ENCODE peak calls at places on chromosomes 1 and 21, in ten cellular contexts. One of them, this sample, is unnamed.

GRCh38 chr1:116506132-116507004 is 64.5 kb downstream of the CD58 start:
- DNase-seq in iPS DF 19.7: no peak
- DNase-seq in Caki2: peak
- DNase-seq in mesenchymal stem cell: no peak
- DNase-seq in HFFc6: no peak
- DNase-seq in NCI-H1105: no peak
- DNase-seq in endothelial cell: no peak
- DNase-seq in mucosa of descending colon: no peak
- DNase-seq in activated T-cell treated with anti-CD3 and anti-CD28 coated beads, Interleukin-2, amount 50 U/mL, for 72 hours: peak
- DNase-seq in heart right ventricle: no peak
- DNase-seq in this sample: peak

GRCh38 chr21:42423197-42423675 is 19.5 kb downstream of the UBASH3A start:
- DNase-seq in NCI-H1105: no peak
- DNase-seq in HFFc6: no peak
- DNase-seq in iPS DF 19.7: no peak
- DNase-seq in endothelial cell: no peak
- DNase-seq in mucosa of descending colon: no peak
- DNase-seq in Caki2: no peak
- DNase-seq in mesenchymal stem cell: no peak
- DNase-seq in activated T-cell treated with anti-CD3 and anti-CD28 coated beads, Interleukin-2, amount 50 U/mL, for 72 hours: peak
- DNase-seq in heart right ventricle: no peak
- DNase-seq in this sample: peak

GRCh38 chr1:4367230-4367629 is 287.2 kb upstream of the AJAP1 start:
- DNase-seq in iPS DF 19.7: no peak
- DNase-seq in mesenchymal stem cell: no peak
- DNase-seq in heart right ventricle: no peak
- DNase-seq in HFFc6: no peak
- DNase-seq in NCI-H1105: no peak
- DNase-seq in Caki2: no peak
- DNase-seq in mucosa of descending colon: no peak
- DNase-seq in endothelial cell: no peak
- DNase-seq in activated T-cell treated with anti-CD3 and anti-CD28 coated beads, Interleukin-2, amount 50 U/mL, for 72 hours: no peak
- DNase-seq in this sample: no peak

GRCh38 chr1:209633335-209633997 is 18.8 kb downstream of the LAMB3 start:
- DNase-seq in Caki2: peak
- DNase-seq in NCI-H1105: no peak
- DNase-seq in mesenchymal stem cell: no peak
- DNase-seq in heart right ventricle: no peak
- DNase-seq in HFFc6: peak
- DNase-seq in mucosa of descending colon: no peak
- DNase-seq in activated T-cell treated with anti-CD3 and anti-CD28 coated beads, Interleukin-2, amount 50 U/mL, for 72 hours: no peak
- DNase-seq in iPS DF 19.7: no peak
- DNase-seq in endothelial cell: no peak
- DNase-seq in this sample: no peak

GRCh38 chr1:230713915-230714764 is at the start of gene AGT:
- DNase-seq in endothelial cell: no peak
- DNase-seq in iPS DF 19.7: no peak
- DNase-seq in NCI-H1105: no peak
- DNase-seq in activated T-cell treated with anti-CD3 and anti-CD28 coated beads, Interleukin-2, amount 50 U/mL, for 72 hours: no peak
- DNase-seq in HFFc6: peak
- DNase-seq in mucosa of descending colon: no peak
- DNase-seq in heart right ventricle: peak
- DNase-seq in mesenchymal stem cell: peak
- DNase-seq in Caki2: no peak
- DNase-seq in this sample: peak

GRCh38 chr1:155093938-155094621 is 15.4 kb downstream of the EFNA3 start:
- DNase-seq in Caki2: peak
- DNase-seq in NCI-H1105: peak
- DNase-seq in HFFc6: peak
- DNase-seq in heart right ventricle: peak
- DNase-seq in endothelial cell: no peak
- DNase-seq in mesenchymal stem cell: peak
- DNase-seq in iPS DF 19.7: no peak
- DNase-seq in activated T-cell treated with anti-CD3 and anti-CD28 coated beads, Interleukin-2, amount 50 U/mL, for 72 hours: no peak
- DNase-seq in mucosa of descending colon: no peak
- DNase-seq in this sample: peak

GRCh38 chr1:64323054-64323453 is 119.6 kb downstream of the UBE2U start:
- DNase-seq in endothelial cell: no peak
- DNase-seq in iPS DF 19.7: no peak
- DNase-seq in heart right ventricle: no peak
- DNase-seq in Caki2: no peak
- DNase-seq in NCI-H1105: no peak
- DNase-seq in HFFc6: no peak
- DNase-seq in activated T-cell treated with anti-CD3 and anti-CD28 coated beads, Interleukin-2, amount 50 U/mL, for 72 hours: no peak
- DNase-seq in mucosa of descending colon: no peak
- DNase-seq in mesenchymal stem cell: no peak
- DNase-seq in this sample: no peak

GRCh38 chr1:12201343-12202189 is 28.3 kb upstream of the VPS13D start:
- DNase-seq in endothelial cell: no peak
- DNase-seq in mucosa of descending colon: no peak
- DNase-seq in mesenchymal stem cell: no peak
- DNase-seq in Caki2: no peak
- DNase-seq in NCI-H1105: no peak
- DNase-seq in HFFc6: no peak
- DNase-seq in iPS DF 19.7: no peak
- DNase-seq in activated T-cell treated with anti-CD3 and anti-CD28 coated beads, Interleukin-2, amount 50 U/mL, for 72 hours: no peak
- DNase-seq in heart right ventricle: no peak
- DNase-seq in this sample: no peak

GRCh38 chr1:47405697-47406096 is 10.4 kb upstream of the FOXE3 start:
- DNase-seq in Caki2: no peak
- DNase-seq in heart right ventricle: no peak
- DNase-seq in mucosa of descending colon: no peak
- DNase-seq in mesenchymal stem cell: no peak
- DNase-seq in HFFc6: no peak
- DNase-seq in endothelial cell: no peak
- DNase-seq in activated T-cell treated with anti-CD3 and anti-CD28 coated beads, Interleukin-2, amount 50 U/mL, for 72 hours: no peak
- DNase-seq in NCI-H1105: no peak
- DNase-seq in iPS DF 19.7: no peak
- DNase-seq in this sample: no peak

GRCh38 chr21:31173881-31174555 is 135.7 kb upstream of the KRTAP19-8 start:
- DNase-seq in endothelial cell: peak
- DNase-seq in heart right ventricle: peak
- DNase-seq in HFFc6: no peak
- DNase-seq in NCI-H1105: no peak
- DNase-seq in Caki2: no peak
- DNase-seq in iPS DF 19.7: no peak
- DNase-seq in activated T-cell treated with anti-CD3 and anti-CD28 coated beads, Interleukin-2, amount 50 U/mL, for 72 hours: peak
- DNase-seq in mucosa of descending colon: no peak
- DNase-seq in mesenchymal stem cell: peak
- DNase-seq in this sample: no peak

GRCh38 chr1:234494049-234494448 is 15.1 kb upstream of the TARBP1 start:
- DNase-seq in Caki2: no peak
- DNase-seq in iPS DF 19.7: no peak
- DNase-seq in endothelial cell: no peak
- DNase-seq in activated T-cell treated with anti-CD3 and anti-CD28 coated beads, Interleukin-2, amount 50 U/mL, for 72 hours: no peak
- DNase-seq in NCI-H1105: no peak
- DNase-seq in heart right ventricle: no peak
- DNase-seq in mucosa of descending colon: no peak
- DNase-seq in mesenchymal stem cell: no peak
- DNase-seq in HFFc6: no peak
- DNase-seq in this sample: no peak

GRCh38 chr1:41482001-41482765 is 2.3 kb downstream of the EDN2 start:
- DNase-seq in endothelial cell: no peak
- DNase-seq in heart right ventricle: peak
- DNase-seq in mesenchymal stem cell: no peak
- DNase-seq in Caki2: peak
- DNase-seq in mucosa of descending colon: peak
- DNase-seq in activated T-cell treated with anti-CD3 and anti-CD28 coated beads, Interleukin-2, amount 50 U/mL, for 72 hours: no peak
- DNase-seq in iPS DF 19.7: no peak
- DNase-seq in NCI-H1105: peak
- DNase-seq in HFFc6: no peak
- DNase-seq in this sample: peak